ENCODE peak calls at places on chromosomes 6 and 20, in five cellular contexts. F is cardiac fibroblast, C is foreskin fibroblast, R is heart left ventricle, Y is WTC11. T is an unnamed sample.

GRCh38 chr6:52725530-52726192 is 37.6 kb downstream of the GSTA2 start:
- DNase-seq in F (peak), Y (no peak), R (no peak), C (peak), T (no peak)

GRCh38 chr20:19275630-19276071 is 63.2 kb downstream of the SLC24A3 start:
- DNase-seq in Y (no peak), R (peak), C (peak), F (peak), T (no peak)

GRCh38 chr6:147081210-147081609 is 123.0 kb upstream of the STXBP5 start:
- DNase-seq in F (no peak), Y (no peak), C (no peak), R (no peak), T (no peak)

GRCh38 chr20:57440678-57441509 is 49.7 kb downstream of the RBM38 start:
- DNase-seq in Y (peak), F (peak), R (peak), C (peak), T (no peak)

GRCh38 chr6:32974541-32975308 is 6.3 kb downstream of the BRD2 start:
- DNase-seq in R (no peak), F (no peak), Y (no peak), C (no peak), T (no peak)

GRCh38 chr20:2162823-2163166 is 61.2 kb downstream of the STK35 start:
- DNase-seq in Y (no peak), F (no peak), C (no peak), R (no peak), T (no peak)

GRCh38 chr6:72950114-72950860 is 275.0 kb downstream of the KHDC1L start:
- DNase-seq in C (peak), F (peak), Y (no peak), R (no peak), T (no peak)

GRCh38 chr6:128492386-128492785 is 28.0 kb downstream of the PTPRK start:
- DNase-seq in Y (no peak), C (no peak), F (peak), R (no peak), T (no peak)

GRCh38 chr6:1409774-1410465 is 20.5 kb downstream of the FOXF2 start:
- DNase-seq in R (no peak), F (no peak), Y (no peak), C (no peak), T (no peak)

GRCh38 chr6:113980937-113981554 is 10.1 kb upstream of the HDAC2 start:
- DNase-seq in C (peak), Y (peak), F (peak), R (no peak), T (peak)

GRCh38 chr6:107571354-107571753 is 81.4 kb downstream of the SOBP start:
- DNase-seq in R (no peak), F (no peak), Y (no peak), C (no peak), T (no peak)

GRCh38 chr6:159094444-159095252 is 49.9 kb upstream of the TAGAP start:
- DNase-seq in Y (no peak), F (no peak), R (no peak), C (no peak), T (peak)

GRCh38 chr6:84224251-84224650 is 3.2 kb downstream of the CEP162 start:
- DNase-seq in R (no peak), F (no peak), Y (no peak), C (peak), T (no peak)

GRCh38 chr6:6713660-6714446 is 125.3 kb downstream of the LY86 start:
- DNase-seq in Y (no peak), R (no peak), C (peak), F (peak), T (no peak)

GRCh38 chr6:16130932-16131387 is 2.1 kb downstream of the MYLIP start:
- DNase-seq in F (peak), R (no peak), Y (no peak), C (peak), T (peak)

GRCh38 chr6:33249732-33250625 is 21.7 kb downstream of the VPS52 start:
- DNase-seq in R (peak), Y (no peak), F (peak), C (peak), T (peak)

GRCh38 chr6:163985710-163986109 is 571.2 kb downstream of the QKI start:
- DNase-seq in C (no peak), R (no peak), F (no peak), Y (no peak), T (no peak)

GRCh38 chr6:57220083-57220703 is 1.9 kb downstream of the RAB23 start:
- DNase-seq in Y (no peak), F (peak), R (no peak), C (no peak), T (no peak)

GRCh38 chr6:148653138-148653776 is 93.6 kb upstream of the UST start:
- DNase-seq in R (no peak), C (no peak), F (peak), Y (no peak), T (no peak)

GRCh38 chr6:19472850-19473249 is 364.3 kb upstream of the ID4 start:
- DNase-seq in R (no peak), F (peak), C (no peak), Y (peak), T (no peak)

GRCh38 chr6:37488464-37488863 is 11.2 kb downstream of the CCDC167 start:
- DNase-seq in C (no peak), Y (no peak), F (no peak), R (no peak), T (no peak)

GRCh38 chr6:142112451-142113061 is 20.2 kb upstream of the GJE1 start:
- DNase-seq in R (peak), C (peak), F (peak), Y (peak), T (peak)

GRCh38 chr20:57665589-57665971 is 44.2 kb downstream of the PMEPA1 start:
- DNase-seq in C (no peak), F (no peak), Y (no peak), R (peak), T (no peak)

GRCh38 chr20:36144336-36144735 is 10.2 kb upstream of the EPB41L1 start:
- DNase-seq in F (no peak), Y (no peak), R (no peak), C (no peak), T (no peak)

GRCh38 chr6:141953072-141953471 is 179.7 kb upstream of the GJE1 start:
- DNase-seq in C (no peak), R (no peak), Y (no peak), F (no peak), T (no peak)

GRCh38 chr6:12022903-12023522 is 10.9 kb downstream of the HIVEP1 start:
- DNase-seq in F (no peak), C (no peak), Y (no peak), R (no peak), T (no peak)

GRCh38 chr20:54161821-54162149 is 12.0 kb downstream of the CYP24A1 start:
- DNase-seq in C (no peak), Y (no peak), R (no peak), F (no peak), T (no peak)

GRCh38 chr6:139013185-139013800 is 15.3 kb upstream of the ABRACL start:
- DNase-seq in R (no peak), C (no peak), F (no peak), Y (no peak), T (no peak)

GRCh38 chr20:10125757-10126156 is 91.0 kb downstream of the ANKEF1 start:
- DNase-seq in C (peak), R (no peak), F (peak), Y (no peak), T (no peak)

GRCh38 chr6:117906905-117907599 is at the start of gene SLC35F1:
- DNase-seq in R (peak), F (peak), C (peak), Y (peak), T (peak)

GRCh38 chr6:549901-550300 is 107.0 kb downstream of the HUS1B start:
- DNase-seq in Y (no peak), F (no peak), R (no peak), C (no peak), T (no peak)

GRCh38 chr6:112030206-112030932 is 23.5 kb upstream of the CCN6 start:
- DNase-seq in R (no peak), Y (no peak), C (no peak), F (no peak), T (no peak)

GRCh38 chr20:6697228-6697972 is 70.1 kb upstream of the BMP2 start:
- DNase-seq in Y (no peak), C (no peak), F (no peak), R (no peak), T (no peak)

GRCh38 chr6:166612471-166612881 is 14.6 kb downstream of the RPS6KA2 start:
- DNase-seq in Y (no peak), R (no peak), C (no peak), F (no peak), T (no peak)

GRCh38 chr6:5334341-5334740 is 73.0 kb downstream of the FARS2 start:
- DNase-seq in C (peak), R (no peak), F (peak), Y (no peak), T (no peak)

GRCh38 chr6:5606546-5606945 is 345.2 kb downstream of the FARS2 start:
- DNase-seq in C (no peak), Y (no peak), F (no peak), R (no peak), T (no peak)

DNA sequence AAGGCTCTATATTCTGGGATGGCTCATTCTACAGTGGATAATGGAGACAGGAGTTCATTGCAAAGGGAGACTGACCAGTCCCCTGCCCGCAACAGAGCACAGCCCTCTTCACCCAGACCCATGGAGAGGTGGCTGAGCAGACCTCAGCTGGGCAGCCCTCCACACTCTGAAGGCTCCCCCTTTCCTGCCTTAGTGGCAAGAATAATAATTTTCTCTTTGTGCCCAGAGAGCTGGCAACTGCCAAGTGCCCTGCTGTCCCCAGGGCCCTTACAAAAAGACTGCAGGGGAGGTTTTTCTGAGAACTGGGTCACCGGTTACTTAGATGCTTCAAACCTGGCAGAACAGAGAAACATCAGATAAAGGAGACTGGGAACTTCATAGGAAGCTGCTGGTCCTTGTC is 35.4 kb upstream of the ZNFX1 start:
- DNase-seq in Y (no peak), C (no peak), R (no peak), F (no peak), T (no peak)
- TF ChIP-seq CTCF in Y (no peak), C (no peak), R (no peak), F (no peak), T (no peak)

DNA sequence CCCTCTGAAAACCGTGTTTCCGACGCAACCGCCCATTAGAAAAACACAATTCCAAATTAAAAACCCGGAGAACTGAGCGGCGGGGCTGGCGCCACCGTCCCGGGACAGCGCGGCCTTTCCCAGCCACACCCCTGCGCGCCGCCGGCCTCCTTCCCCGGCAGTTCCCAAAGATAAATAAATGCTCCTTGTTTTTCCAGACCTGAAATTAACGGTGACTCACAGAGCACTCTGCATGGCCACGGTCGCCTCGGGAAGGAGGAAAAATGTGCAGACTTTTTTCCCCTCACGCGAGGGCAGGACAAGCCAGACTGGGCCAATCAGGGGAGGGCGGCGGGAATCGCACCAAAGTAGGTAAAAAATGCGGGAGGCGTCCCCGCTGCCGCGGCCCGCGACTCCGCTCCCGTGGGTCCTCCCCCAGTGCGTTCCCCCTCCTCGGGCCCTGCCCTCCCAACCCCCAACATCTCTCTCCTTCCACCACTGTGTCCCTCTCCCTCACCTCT is 853 bp upstream of the DSTN start:
- DNase-seq in C (peak), Y (peak), R (peak), F (peak), T (peak)
- TF ChIP-seq CTCF in C (no peak), Y (no peak), R (no peak), F (no peak), T (no peak)

GRCh38 chr6:135853227-135853626 is 1.7 kb downstream of the PDE7B start:
- DNase-seq in R (no peak), Y (no peak), F (peak), C (peak), T (no peak)
- TF ChIP-seq CTCF in R (no peak), Y (no peak), F (peak), C (no peak), T (no peak)

GRCh38 chr6:61809004-61809595 is 476.9 kb downstream of the KHDRBS2 start:
- DNase-seq in C (peak), F (peak), Y (no peak), R (no peak), T (peak)
- TF ChIP-seq CTCF in C (no peak), F (peak), Y (peak), R (no peak), T (no peak)

GRCh38 chr6:152206072-152206818 is 398.8 kb downstream of the ESR1 start:
- DNase-seq in F (peak), C (peak), Y (peak), R (no peak), T (no peak)
- TF ChIP-seq CTCF in F (peak), C (peak), Y (peak), R (peak), T (no peak)

DNA sequence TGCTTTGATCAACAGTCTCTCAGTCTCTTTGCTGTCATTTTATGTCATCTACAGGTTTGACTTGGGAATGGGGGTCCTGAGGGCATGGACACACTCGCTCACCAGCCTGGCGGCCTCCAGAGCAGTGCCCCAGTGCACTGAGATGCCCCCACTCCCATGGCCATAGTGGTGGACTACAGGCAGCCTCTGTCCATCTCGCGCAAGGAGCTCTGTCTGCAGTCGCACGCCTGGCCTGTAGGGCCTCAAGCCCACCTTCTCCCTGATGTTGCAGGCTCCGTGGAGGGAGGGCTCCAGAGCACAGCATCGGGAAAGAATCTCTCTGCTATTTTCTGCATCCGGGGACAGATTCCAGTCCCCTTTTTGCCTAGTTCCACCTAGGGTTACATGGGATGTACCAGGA is 22.6 kb downstream of the DDO start:
- DNase-seq in Y (peak), F (no peak), R (no peak), C (no peak), T (no peak)
- TF ChIP-seq CTCF in Y (no peak), F (no peak), R (no peak), C (no peak), T (no peak)

DNA sequence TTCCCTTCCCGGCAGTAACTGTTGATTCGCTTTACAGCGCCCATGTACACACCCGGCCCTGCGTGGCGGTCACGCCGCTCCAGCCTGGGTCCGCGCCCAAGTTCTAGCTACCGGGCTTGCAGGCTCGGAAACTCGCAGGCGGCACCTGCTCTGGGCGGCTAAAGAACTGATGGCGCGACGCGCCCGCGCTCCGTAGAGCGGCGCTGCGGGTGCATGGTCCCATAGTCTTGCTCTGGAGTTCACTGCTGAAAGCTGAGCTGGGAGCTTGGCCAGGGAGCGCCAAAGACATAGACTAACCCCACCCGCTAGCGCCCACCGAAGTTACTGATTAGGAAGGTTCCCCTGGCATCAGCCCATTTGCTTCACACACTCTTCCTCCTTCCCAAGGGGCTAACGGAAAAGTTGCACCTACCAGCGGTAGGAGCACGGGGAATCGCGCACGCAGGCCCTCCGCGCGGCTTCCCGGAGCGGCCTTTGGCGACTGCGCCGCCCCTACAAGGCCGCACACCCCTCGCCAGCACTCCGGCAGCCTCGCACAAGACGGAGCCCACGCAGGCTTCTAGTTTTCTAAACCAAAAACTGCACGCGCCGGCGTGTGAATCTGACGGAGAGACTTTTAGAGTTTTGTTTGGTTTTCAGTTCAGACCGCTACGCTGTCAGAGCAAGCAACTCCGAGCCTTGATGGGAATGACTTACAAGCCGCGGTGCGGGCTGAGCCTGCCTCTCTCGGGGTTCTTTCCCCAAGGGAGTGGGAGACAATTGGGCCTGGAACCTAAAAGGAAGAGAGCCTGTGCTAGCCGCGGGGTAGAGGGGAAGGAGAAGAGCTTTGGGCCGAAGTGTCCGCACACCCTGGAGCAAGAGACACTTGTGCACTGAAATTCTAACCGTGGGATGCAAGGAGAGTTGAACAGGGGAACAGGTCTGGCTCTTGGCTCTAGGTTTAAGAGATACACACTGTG is 994 bp upstream of the POU3F2 start:
- DNase-seq in C (peak), F (peak), R (no peak), Y (no peak), T (no peak)
- TF ChIP-seq CTCF in C (no peak), F (no peak), R (no peak), Y (no peak), T (no peak)

GRCh38 chr6:143504369-143504768 is 7.2 kb downstream of the FUCA2 start:
- DNase-seq in F (no peak), R (no peak), Y (no peak), C (no peak), T (no peak)

GRCh38 chr6:143498428-143498827 is 13.1 kb downstream of the FUCA2 start:
- DNase-seq in F (no peak), R (no peak), Y (no peak), C (no peak), T (no peak)

GRCh38 chr6:143505111-143505510 is 6.4 kb downstream of the FUCA2 start:
- DNase-seq in F (no peak), R (no peak), Y (no peak), C (no peak), T (no peak)

GRCh38 chr6:143505537-143505936 is 6.0 kb downstream of the FUCA2 start:
- DNase-seq in F (no peak), C (no peak), Y (no peak), R (no peak), T (no peak)

GRCh38 chr6:143501851-143502250 is 9.7 kb downstream of the FUCA2 start:
- DNase-seq in C (peak), Y (no peak), R (no peak), F (no peak), T (no peak)
- TF ChIP-seq CTCF in C (peak), Y (no peak), R (no peak), F (no peak), T (no peak)

DNA sequence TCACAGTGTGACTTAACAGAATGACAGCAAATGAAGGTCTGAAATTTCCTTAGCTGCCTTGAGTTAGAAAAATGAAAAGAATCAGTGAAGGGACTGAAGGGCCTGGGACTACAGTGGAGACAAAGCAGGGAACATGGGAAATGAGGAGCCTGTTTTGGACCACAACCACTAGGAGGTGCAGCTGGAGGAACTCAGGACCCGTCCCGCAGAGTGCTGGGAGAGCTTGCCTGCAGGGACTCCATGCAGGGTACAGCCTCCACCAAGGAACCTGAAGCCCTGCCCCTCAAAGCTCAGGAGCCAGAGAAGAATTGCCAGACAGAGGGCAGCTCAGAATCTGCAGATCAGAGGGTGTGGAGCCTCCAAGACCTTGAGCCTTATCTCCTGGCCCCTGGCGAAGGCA is 50.7 kb downstream of the LRFN2 start:
- DNase-seq in R (no peak), C (no peak), Y (peak), F (no peak), T (no peak)
- TF ChIP-seq CTCF in R (no peak), C (no peak), Y (no peak), F (no peak), T (no peak)

GRCh38 chr20:48578397-48579098 is 249.3 kb downstream of the PREX1 start:
- DNase-seq in F (no peak), C (no peak), R (no peak), Y (no peak), T (no peak)
- TF ChIP-seq CTCF in F (no peak), C (no peak), R (no peak), Y (no peak), T (no peak)

T was measured in GM20000.